ENCODE peak calls at places on chromosomes 11 and 22, in nine cellular contexts. One of them, this sample, is unnamed.

GRCh38 chr11:10021563-10021962 is 272.5 kb downstream of the SBF2 start:
- DNase-seq in HFF-Myc: no peak
- DNase-seq in thoracic aorta: no peak
- DNase-seq in colonic mucosa: no peak
- DNase-seq in Panc1: no peak
- DNase-seq in brain microvascular endothelial cell: no peak
- DNase-seq in fibroblast of pulmonary artery: no peak
- DNase-seq in AG09319: no peak
- DNase-seq in AG04450: no peak
- DNase-seq in this sample: no peak

GRCh38 chr11:124329787-124330478 is 9.9 kb upstream of the OR8D2 start:
- DNase-seq in HFF-Myc: no peak
- DNase-seq in thoracic aorta: no peak
- DNase-seq in colonic mucosa: no peak
- DNase-seq in Panc1: no peak
- DNase-seq in brain microvascular endothelial cell: no peak
- DNase-seq in fibroblast of pulmonary artery: peak
- DNase-seq in AG09319: no peak
- DNase-seq in AG04450: no peak
- DNase-seq in this sample: no peak

GRCh38 chr11:58524232-58525036 is 16.5 kb upstream of the OR5B21 start:
- DNase-seq in HFF-Myc: peak
- DNase-seq in thoracic aorta: peak
- DNase-seq in colonic mucosa: peak
- DNase-seq in Panc1: peak
- DNase-seq in brain microvascular endothelial cell: peak
- DNase-seq in fibroblast of pulmonary artery: peak
- DNase-seq in AG09319: peak
- DNase-seq in AG04450: peak
- DNase-seq in this sample: peak

GRCh38 chr22:48740086-48740730 is 1087.5 kb downstream of the BRD1 start:
- DNase-seq in HFF-Myc: no peak
- DNase-seq in thoracic aorta: no peak
- DNase-seq in colonic mucosa: no peak
- DNase-seq in Panc1: no peak
- DNase-seq in brain microvascular endothelial cell: no peak
- DNase-seq in fibroblast of pulmonary artery: no peak
- DNase-seq in AG09319: no peak
- DNase-seq in AG04450: no peak
- DNase-seq in this sample: no peak

GRCh38 chr11:78347956-78348355 is 69.7 kb downstream of the GAB2 start:
- DNase-seq in HFF-Myc: no peak
- DNase-seq in thoracic aorta: no peak
- DNase-seq in colonic mucosa: no peak
- DNase-seq in Panc1: no peak
- DNase-seq in brain microvascular endothelial cell: no peak
- DNase-seq in fibroblast of pulmonary artery: no peak
- DNase-seq in AG09319: no peak
- DNase-seq in AG04450: no peak
- DNase-seq in this sample: no peak

GRCh38 chr11:95586681-95587080 is 202.9 kb downstream of the FAM76B start:
- DNase-seq in HFF-Myc: no peak
- DNase-seq in thoracic aorta: no peak
- DNase-seq in colonic mucosa: no peak
- DNase-seq in Panc1: no peak
- DNase-seq in brain microvascular endothelial cell: no peak
- DNase-seq in fibroblast of pulmonary artery: no peak
- DNase-seq in AG09319: no peak
- DNase-seq in AG04450: no peak
- DNase-seq in this sample: no peak

GRCh38 chr11:48384670-48385069 is 18.4 kb upstream of the OR4C5 start:
- DNase-seq in HFF-Myc: no peak
- DNase-seq in thoracic aorta: no peak
- DNase-seq in colonic mucosa: no peak
- DNase-seq in Panc1: no peak
- DNase-seq in brain microvascular endothelial cell: no peak
- DNase-seq in fibroblast of pulmonary artery: no peak
- DNase-seq in AG09319: no peak
- DNase-seq in AG04450: no peak
- DNase-seq in this sample: no peak

GRCh38 chr22:45551310-45552016 is 48.8 kb downstream of the FBLN1 start:
- DNase-seq in HFF-Myc: no peak
- DNase-seq in thoracic aorta: no peak
- DNase-seq in colonic mucosa: no peak
- DNase-seq in Panc1: no peak
- DNase-seq in brain microvascular endothelial cell: no peak
- DNase-seq in fibroblast of pulmonary artery: no peak
- DNase-seq in AG09319: no peak
- DNase-seq in AG04450: no peak
- DNase-seq in this sample: no peak

GRCh38 chr11:33685061-33685460 is 15.6 kb downstream of the C11orf91 start:
- DNase-seq in HFF-Myc: no peak
- DNase-seq in thoracic aorta: no peak
- DNase-seq in colonic mucosa: no peak
- DNase-seq in Panc1: no peak
- DNase-seq in brain microvascular endothelial cell: no peak
- DNase-seq in fibroblast of pulmonary artery: no peak
- DNase-seq in AG09319: no peak
- DNase-seq in AG04450: no peak
- DNase-seq in this sample: no peak

GRCh38 chr11:130049260-130049659 is 20.4 kb upstream of the APLP2 start:
- DNase-seq in HFF-Myc: no peak
- DNase-seq in thoracic aorta: no peak
- DNase-seq in colonic mucosa: no peak
- DNase-seq in Panc1: no peak
- DNase-seq in brain microvascular endothelial cell: no peak
- DNase-seq in fibroblast of pulmonary artery: no peak
- DNase-seq in AG09319: no peak
- DNase-seq in AG04450: no peak
- DNase-seq in this sample: no peak

GRCh38 chr11:67268684-67269268 is 2.5 kb downstream of the GRK2 start:
- DNase-seq in HFF-Myc: no peak
- DNase-seq in thoracic aorta: no peak
- DNase-seq in colonic mucosa: no peak
- DNase-seq in Panc1: no peak
- DNase-seq in brain microvascular endothelial cell: no peak
- DNase-seq in fibroblast of pulmonary artery: no peak
- DNase-seq in AG09319: no peak
- DNase-seq in AG04450: no peak
- DNase-seq in this sample: no peak

GRCh38 chr11:1880746-1881441 is 10.8 kb downstream of the PRR33 start:
- DNase-seq in HFF-Myc: no peak
- DNase-seq in thoracic aorta: no peak
- DNase-seq in colonic mucosa: peak
- DNase-seq in Panc1: no peak
- DNase-seq in brain microvascular endothelial cell: no peak
- DNase-seq in fibroblast of pulmonary artery: no peak
- DNase-seq in AG09319: no peak
- DNase-seq in AG04450: no peak
- DNase-seq in this sample: no peak

GRCh38 chr22:23984430-23984829 is 4.5 kb downstream of the GSTT2 start:
- DNase-seq in HFF-Myc: peak
- DNase-seq in thoracic aorta: no peak
- DNase-seq in colonic mucosa: no peak
- DNase-seq in Panc1: no peak
- DNase-seq in brain microvascular endothelial cell: no peak
- DNase-seq in fibroblast of pulmonary artery: peak
- DNase-seq in AG09319: no peak
- DNase-seq in AG04450: no peak
- DNase-seq in this sample: peak

GRCh38 chr22:17563936-17564391 is 666 bp downstream of the SLC25A18 start:
- DNase-seq in HFF-Myc: no peak
- DNase-seq in thoracic aorta: no peak
- DNase-seq in colonic mucosa: no peak
- DNase-seq in Panc1: no peak
- DNase-seq in brain microvascular endothelial cell: no peak
- DNase-seq in fibroblast of pulmonary artery: peak
- DNase-seq in AG09319: no peak
- DNase-seq in AG04450: no peak
- DNase-seq in this sample: no peak

GRCh38 chr11:82790723-82791487 is 57.2 kb upstream of the FAM181B start:
- DNase-seq in HFF-Myc: no peak
- DNase-seq in thoracic aorta: no peak
- DNase-seq in colonic mucosa: no peak
- DNase-seq in Panc1: no peak
- DNase-seq in brain microvascular endothelial cell: no peak
- DNase-seq in fibroblast of pulmonary artery: peak
- DNase-seq in AG09319: no peak
- DNase-seq in AG04450: no peak
- DNase-seq in this sample: no peak

GRCh38 chr11:107741044-107741823 is 29.4 kb upstream of the SLN start:
- DNase-seq in HFF-Myc: peak
- DNase-seq in thoracic aorta: no peak
- DNase-seq in colonic mucosa: no peak
- DNase-seq in Panc1: peak
- DNase-seq in brain microvascular endothelial cell: peak
- DNase-seq in fibroblast of pulmonary artery: peak
- DNase-seq in AG09319: no peak
- DNase-seq in AG04450: peak
- DNase-seq in this sample: peak
- TF ChIP-seq CTCF in HFF-Myc: peak
- TF ChIP-seq CTCF in thoracic aorta: no peak
- TF ChIP-seq CTCF in colonic mucosa: peak
- TF ChIP-seq CTCF in Panc1: peak
- TF ChIP-seq CTCF in brain microvascular endothelial cell: peak
- TF ChIP-seq CTCF in fibroblast of pulmonary artery: peak
- TF ChIP-seq CTCF in AG09319: peak
- TF ChIP-seq CTCF in AG04450: peak
- TF ChIP-seq CTCF in this sample: peak

DNA sequence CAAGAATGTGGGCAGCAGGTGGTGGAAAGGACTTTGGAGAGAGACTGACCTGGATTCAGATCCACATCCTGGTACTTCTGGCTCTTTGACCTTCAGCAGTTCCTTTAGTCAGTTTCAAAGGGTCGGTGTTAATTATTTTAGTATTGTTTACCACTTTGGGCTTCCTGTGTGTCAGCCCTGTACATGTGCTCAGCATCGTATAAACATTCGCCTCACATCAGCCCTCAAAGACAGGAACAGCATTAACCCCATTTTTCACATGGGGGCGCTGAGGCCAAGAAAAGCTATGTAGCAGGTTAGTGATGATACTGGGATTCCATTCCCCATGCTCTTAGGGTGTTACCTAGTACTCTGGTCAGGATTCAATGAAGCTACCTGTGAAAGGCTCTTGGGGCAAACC is 72.1 kb upstream of the YWHAH start:
- DNase-seq in HFF-Myc: no peak
- DNase-seq in thoracic aorta: no peak
- DNase-seq in colonic mucosa: no peak
- DNase-seq in Panc1: no peak
- DNase-seq in brain microvascular endothelial cell: no peak
- DNase-seq in fibroblast of pulmonary artery: peak
- DNase-seq in AG09319: no peak
- DNase-seq in AG04450: no peak
- DNase-seq in this sample: peak
- TF ChIP-seq CTCF in HFF-Myc: no peak
- TF ChIP-seq CTCF in thoracic aorta: no peak
- TF ChIP-seq CTCF in colonic mucosa: no peak
- TF ChIP-seq CTCF in Panc1: no peak
- TF ChIP-seq CTCF in brain microvascular endothelial cell: peak
- TF ChIP-seq CTCF in fibroblast of pulmonary artery: peak
- TF ChIP-seq CTCF in AG09319: no peak
- TF ChIP-seq CTCF in AG04450: no peak
- TF ChIP-seq CTCF in this sample: no peak

DNA sequence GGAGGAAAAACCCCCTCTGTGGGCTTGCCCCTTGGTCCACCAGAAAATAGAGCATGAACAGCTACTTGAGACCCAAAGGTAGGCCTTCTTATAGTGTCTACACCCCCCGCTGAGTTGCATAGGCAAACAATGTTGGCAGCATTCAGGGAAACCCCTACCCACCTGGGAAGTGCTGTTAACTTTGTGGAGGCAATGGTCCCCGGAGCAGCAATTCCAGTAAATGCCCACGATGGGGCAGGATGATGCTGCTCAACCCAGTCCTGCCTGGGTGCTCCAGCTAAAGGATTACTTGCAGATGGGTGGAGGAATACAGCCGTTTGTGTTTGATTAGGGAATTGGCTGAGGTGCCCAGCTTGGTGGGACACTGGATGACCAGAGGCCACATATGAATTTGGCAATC is 381.3 kb upstream of the ANO5 start:
- DNase-seq in HFF-Myc: no peak
- DNase-seq in thoracic aorta: no peak
- DNase-seq in colonic mucosa: no peak
- DNase-seq in Panc1: no peak
- DNase-seq in brain microvascular endothelial cell: no peak
- DNase-seq in fibroblast of pulmonary artery: peak
- DNase-seq in AG09319: no peak
- DNase-seq in AG04450: no peak
- DNase-seq in this sample: no peak
- TF ChIP-seq CTCF in HFF-Myc: no peak
- TF ChIP-seq CTCF in thoracic aorta: no peak
- TF ChIP-seq CTCF in colonic mucosa: no peak
- TF ChIP-seq CTCF in Panc1: no peak
- TF ChIP-seq CTCF in brain microvascular endothelial cell: no peak
- TF ChIP-seq CTCF in fibroblast of pulmonary artery: no peak
- TF ChIP-seq CTCF in AG09319: no peak
- TF ChIP-seq CTCF in AG04450: no peak
- TF ChIP-seq CTCF in this sample: no peak

GRCh38 chr11:117620131-117620530 is 176.9 kb downstream of the DSCAML1 start:
- DNase-seq in HFF-Myc: no peak
- DNase-seq in thoracic aorta: no peak
- DNase-seq in colonic mucosa: no peak
- DNase-seq in Panc1: no peak
- DNase-seq in brain microvascular endothelial cell: no peak
- DNase-seq in fibroblast of pulmonary artery: no peak
- DNase-seq in AG09319: no peak
- DNase-seq in AG04450: no peak
- DNase-seq in this sample: no peak

GRCh38 chr11:117618273-117618672 is 178.7 kb downstream of the DSCAML1 start:
- DNase-seq in HFF-Myc: no peak
- DNase-seq in thoracic aorta: no peak
- DNase-seq in colonic mucosa: no peak
- DNase-seq in Panc1: no peak
- DNase-seq in brain microvascular endothelial cell: no peak
- DNase-seq in fibroblast of pulmonary artery: no peak
- DNase-seq in AG09319: no peak
- DNase-seq in AG04450: no peak
- DNase-seq in this sample: no peak

GRCh38 chr11:117620659-117621058 is 176.4 kb downstream of the DSCAML1 start:
- DNase-seq in HFF-Myc: no peak
- DNase-seq in thoracic aorta: no peak
- DNase-seq in colonic mucosa: no peak
- DNase-seq in Panc1: no peak
- DNase-seq in brain microvascular endothelial cell: no peak
- DNase-seq in fibroblast of pulmonary artery: no peak
- DNase-seq in AG09319: no peak
- DNase-seq in AG04450: no peak
- DNase-seq in this sample: no peak

GRCh38 chr11:117616979-117617378 is 180.0 kb downstream of the DSCAML1 start:
- DNase-seq in HFF-Myc: no peak
- DNase-seq in thoracic aorta: no peak
- DNase-seq in colonic mucosa: no peak
- DNase-seq in Panc1: no peak
- DNase-seq in brain microvascular endothelial cell: no peak
- DNase-seq in fibroblast of pulmonary artery: no peak
- DNase-seq in AG09319: no peak
- DNase-seq in AG04450: no peak
- DNase-seq in this sample: no peak

DNA sequence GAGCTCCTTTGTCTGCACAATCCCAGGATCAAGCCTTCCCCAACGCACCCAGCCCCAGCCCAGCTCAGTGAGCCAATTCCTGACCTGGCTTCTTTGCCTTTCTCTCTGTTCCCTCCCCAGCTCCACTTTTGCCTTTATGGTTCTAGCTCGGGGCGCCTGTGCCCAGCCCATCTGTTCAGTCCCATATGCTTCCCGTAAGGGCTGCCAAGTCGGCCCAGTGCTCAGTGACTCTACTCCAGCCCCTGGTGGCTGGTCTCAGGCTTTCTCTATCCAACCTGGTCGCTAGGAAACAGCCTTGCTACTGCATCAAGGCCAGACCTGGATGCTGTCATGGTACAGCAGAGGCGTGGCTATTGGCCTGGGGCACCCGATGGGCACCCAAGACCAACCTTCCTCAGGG is 178.1 kb downstream of the DSCAML1 start:
- DNase-seq in HFF-Myc: no peak
- DNase-seq in thoracic aorta: no peak
- DNase-seq in colonic mucosa: no peak
- DNase-seq in Panc1: no peak
- DNase-seq in brain microvascular endothelial cell: no peak
- DNase-seq in fibroblast of pulmonary artery: no peak
- DNase-seq in AG09319: no peak
- DNase-seq in AG04450: no peak
- DNase-seq in this sample: no peak
- TF ChIP-seq CTCF in HFF-Myc: no peak
- TF ChIP-seq CTCF in thoracic aorta: no peak
- TF ChIP-seq CTCF in colonic mucosa: no peak
- TF ChIP-seq CTCF in Panc1: no peak
- TF ChIP-seq CTCF in brain microvascular endothelial cell: no peak
- TF ChIP-seq CTCF in fibroblast of pulmonary artery: no peak
- TF ChIP-seq CTCF in AG09319: no peak
- TF ChIP-seq CTCF in AG04450: no peak
- TF ChIP-seq CTCF in this sample: no peak

This sample was measured in Calu3.